ENCODE peak calls at places on chromosomes 7 and 10, in seven cellular contexts. C, G, J, K, B, R and L are unnamed samples.

GRCh38 chr10:1358860-1359598 is 302.8 kb downstream of the WDR37 start:
- DNase-seq in B (no peak), G (no peak), J (no peak), R (no peak), C (no peak), K (no peak), L (no peak)

GRCh38 chr7:17384400-17384799 is 85.9 kb downstream of the AHR start:
- DNase-seq in G (no peak), R (no peak), K (no peak), C (no peak), B (peak; percentile 24), J (no peak), L (no peak)

GRCh38 chr7:87564290-87564963 is 36.3 kb downstream of the ABCB1 start:
- DNase-seq in J (no peak), C (peak; percentile 20), R (no peak), G (peak; percentile 36), K (peak; percentile 75), B (peak; percentile 77), L (peak; percentile 17)

GRCh38 chr10:71880425-71881306 is 29.6 kb upstream of the PSAP start:
- DNase-seq in K (no peak), C (no peak), R (no peak), B (no peak), G (no peak), J (no peak), L (no peak)

GRCh38 chr7:24786941-24787340 is 29.7 kb upstream of the GSDME start:
- DNase-seq in J (peak; percentile 96), K (no peak), B (no peak), G (no peak), C (no peak), R (peak; percentile 84), L (peak; percentile 59)

GRCh38 chr10:94103902-94104301 is 110.2 kb downstream of the PLCE1 start:
- DNase-seq in B (no peak), R (no peak), G (no peak), K (no peak), J (peak; percentile 87), C (no peak), L (no peak)

GRCh38 chr10:112735041-112735690 is 214.9 kb upstream of the TCF7L2 start:
- DNase-seq in K (no peak), B (no peak), G (no peak), J (no peak), C (no peak), R (no peak), L (no peak)

GRCh38 chr10:118251791-118252190 is 90.3 kb downstream of the FAM204A start:
- DNase-seq in G (no peak), K (no peak), B (no peak), R (no peak), C (no peak), J (no peak), L (peak; percentile 23)

GRCh38 chr10:101291254-101292193 is 62.3 kb upstream of the LBX1 start:
- DNase-seq in K (peak; percentile 87), B (peak; percentile 83), G (peak; percentile 50), R (peak; percentile 94), C (peak; percentile 92), J (peak; percentile 12), L (peak; percentile 55)

DNA sequence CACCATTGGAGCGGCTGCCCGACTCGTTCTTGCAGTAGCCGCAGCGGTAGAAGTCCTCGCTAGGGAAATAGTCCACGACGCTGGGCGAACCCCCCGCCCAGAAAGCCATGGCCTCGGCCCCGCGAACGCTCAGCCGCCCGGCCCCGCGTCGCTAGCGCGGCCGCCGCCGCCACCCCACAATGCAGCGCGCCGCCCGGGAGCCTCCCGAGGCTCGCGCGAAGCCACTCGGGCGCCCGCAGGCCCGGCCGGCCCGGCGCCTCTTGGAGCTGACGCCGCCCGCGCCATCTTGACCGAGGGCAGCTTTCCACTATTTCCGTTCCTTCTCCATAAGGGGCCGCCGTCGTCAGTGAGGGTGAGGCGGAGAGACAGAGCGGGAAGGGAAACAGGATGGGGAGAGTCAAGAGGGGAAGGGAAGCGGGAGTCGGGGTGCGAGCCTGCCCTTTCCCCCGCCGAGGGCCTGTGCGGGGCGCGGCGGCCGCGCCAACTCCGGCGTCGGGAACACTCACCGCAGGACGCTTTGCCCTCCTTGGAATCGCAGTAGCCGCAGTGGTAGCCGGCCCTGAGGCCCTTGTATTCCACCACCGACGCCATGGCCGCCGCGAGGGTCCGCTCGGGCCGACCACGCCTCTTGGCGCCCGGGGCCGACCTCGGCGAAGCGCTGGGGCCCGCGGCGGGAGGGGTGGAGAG is at the start of gene ATE1:
- DNase-seq in G (peak; percentile 91), K (peak; percentile 91), B (peak; percentile 96), R (peak; percentile 98), C (peak; percentile 95), J (peak; percentile 86), L (peak; percentile 89)
- TF ChIP-seq CTCF in G (no peak), K (no peak), B (no peak), R (no peak), C (no peak), J (peak; percentile 12), L (no peak)

GRCh38 chr7:123435080-123435700 is 99.2 kb downstream of the IQUB start:
- DNase-seq in R (no peak), C (no peak), K (no peak), G (no peak), J (no peak), B (no peak), L (no peak)
- H3K27ac ChIP-seq in R (no peak overlapping the region), C (no peak overlapping the region), K (no peak overlapping the region), G (no peak overlapping the region), J (no peak overlapping the region), B (no peak overlapping the region), L (no peak overlapping the region)

GRCh38 chr10:20768849-20769248 is 128.3 kb downstream of the NEBL start:
- DNase-seq in G (no peak), J (no peak), K (no peak), C (peak; percentile 68), R (no peak), B (peak; percentile 38), L (peak; percentile 9)
- TF ChIP-seq CTCF in G (no peak), J (no peak), K (peak; percentile 70), C (peak; percentile 19), R (peak; percentile 30), B (no peak), L (peak; percentile 41)

DNA sequence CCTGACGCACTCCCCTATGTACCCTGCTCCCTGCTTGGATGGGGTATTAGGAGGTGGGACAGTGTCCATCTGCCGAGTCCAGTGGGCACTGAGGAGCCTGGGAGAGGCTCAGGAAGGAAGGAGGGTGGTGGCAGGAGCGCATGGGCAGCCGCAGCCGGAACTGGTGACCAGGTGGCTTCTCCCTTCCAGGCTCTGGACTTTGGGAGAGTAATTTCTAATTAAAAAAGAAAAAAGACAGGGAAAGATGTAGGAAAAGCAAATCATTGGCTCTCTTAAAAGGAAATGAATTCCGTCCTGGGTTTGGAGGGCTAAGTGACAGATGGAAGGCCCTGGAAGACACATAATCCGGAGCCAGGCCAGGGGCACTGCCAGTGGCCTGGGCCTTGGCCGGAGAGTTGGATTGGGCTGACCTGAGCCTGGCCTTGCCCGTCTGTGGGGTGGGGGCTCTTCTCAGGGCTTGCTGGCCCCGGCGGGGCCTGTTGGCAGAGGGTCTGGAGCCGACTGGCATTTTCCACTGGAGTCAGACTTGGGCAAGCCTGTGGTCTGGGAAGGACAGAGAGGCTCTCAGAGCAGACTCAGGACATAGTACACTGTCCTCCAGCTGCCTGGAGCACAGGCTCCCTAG is 63.0 kb downstream of the NEURL1 start:
- DNase-seq in R (peak; percentile 49), B (no peak), K (no peak), G (no peak), J (no peak), C (no peak), L (no peak)
- H3K27ac ChIP-seq in R (no peak overlapping the region), B (no peak overlapping the region), K (no peak overlapping the region), G (no peak overlapping the region), J (no peak overlapping the region), C (no peak overlapping the region), L (no peak overlapping the region)

DNA sequence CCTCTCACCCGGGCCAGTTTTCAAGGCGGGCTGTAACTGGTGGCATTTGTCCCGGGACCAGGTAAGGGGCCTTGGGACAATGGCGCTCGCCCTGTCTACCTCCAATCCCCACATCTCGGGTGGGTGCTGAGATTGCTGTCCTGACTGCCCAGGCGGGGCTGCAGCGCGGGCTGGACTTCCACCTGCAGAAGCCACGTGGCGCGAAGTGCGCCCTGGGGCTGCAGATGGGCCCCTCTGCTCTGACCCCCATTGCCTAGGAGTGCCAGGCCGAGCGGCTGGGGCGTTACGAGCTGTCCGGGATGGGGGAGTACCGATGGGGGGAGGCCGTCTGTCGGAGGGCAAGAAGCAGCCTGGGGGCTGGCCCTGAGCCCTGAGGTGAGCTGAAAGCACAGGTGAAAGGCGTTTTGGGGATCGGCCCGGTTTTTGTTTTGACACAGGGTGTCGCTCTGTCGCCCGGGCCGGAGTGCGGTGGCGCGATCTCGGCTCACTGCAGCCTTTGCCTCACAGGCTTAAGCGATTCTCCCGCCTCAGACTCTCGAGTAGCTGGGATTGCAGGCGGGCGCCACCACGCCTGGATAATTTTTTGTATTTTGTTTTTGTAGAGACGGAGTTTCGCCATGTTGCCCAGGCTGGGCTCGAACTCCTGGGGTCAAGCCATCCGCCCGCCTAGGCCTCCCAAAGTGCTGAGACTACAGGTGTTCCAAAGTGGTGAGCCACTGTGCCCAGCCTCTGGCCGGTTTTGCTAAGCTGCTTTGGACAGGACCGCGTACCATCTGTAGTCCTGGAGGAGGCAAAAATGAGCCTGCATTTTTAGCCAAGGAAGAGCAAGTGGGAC is at the start of gene SFXN2:
- DNase-seq in C (no peak), G (peak; percentile 63), B (peak; percentile 75), K (no peak), R (no peak), J (no peak), L (no peak)
- TF ChIP-seq CTCF in C (no peak), G (no peak), B (peak; percentile 28), K (no peak), R (no peak), J (no peak), L (no peak)

GRCh38 chr10:62588116-62588515 is 213.9 kb downstream of the ZNF365 start:
- DNase-seq in B (no peak), K (no peak), R (no peak), J (no peak), G (no peak), C (no peak), L (no peak)

GRCh38 chr10:62587011-62587410 is 212.8 kb downstream of the ZNF365 start:
- DNase-seq in G (no peak), J (no peak), K (no peak), C (no peak), B (no peak), R (no peak), L (no peak)

GRCh38 chr10:62590305-62590704 is 214.2 kb upstream of the ADO start:
- DNase-seq in G (no peak), B (no peak), K (no peak), C (no peak), J (no peak), R (no peak), L (no peak)

GRCh38 chr10:62585211-62585758 is 211.1 kb downstream of the ZNF365 start:
- DNase-seq in K (no peak), C (no peak), R (no peak), J (no peak), G (no peak), B (no peak), L (no peak)

DNA sequence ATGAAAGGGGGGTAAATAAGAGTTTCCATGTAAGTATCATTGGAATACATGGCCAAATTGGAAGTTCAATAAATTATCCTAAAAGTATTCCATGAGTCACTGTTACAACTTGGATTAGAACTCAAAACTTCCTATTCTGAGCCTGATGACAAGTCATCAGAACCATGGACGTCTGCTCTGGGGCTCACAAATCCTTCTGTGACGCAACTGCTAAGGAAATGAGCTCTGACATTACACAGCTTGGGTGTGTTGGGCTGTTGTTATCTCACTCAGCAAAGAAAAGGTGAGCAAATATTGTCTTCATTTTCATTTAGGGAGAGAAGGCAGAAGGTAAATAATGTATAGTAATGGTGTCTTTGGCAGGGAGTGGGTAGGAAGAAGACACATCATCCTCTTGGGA is 214.8 kb upstream of the ADO start:
- DNase-seq in R (no peak), J (no peak), B (no peak), G (no peak), C (no peak), K (no peak), L (no peak)
- H3K27ac ChIP-seq in R (no peak overlapping the region), J (no peak overlapping the region), B (no peak overlapping the region), G (no peak overlapping the region), C (no peak overlapping the region), K (no peak overlapping the region), L (no peak overlapping the region)